ENCODE peak calls at places on chromosomes 1 and 21, in seven cellular contexts. N is adrenal gland; A is PC-9; Z is hepatocyte; B is substantia nigra; K is GM23248; U is CD4-positive, CD25-positive, alpha-beta regulatory T cell. S is an unnamed sample.

GRCh38 chr1:9753121-9753531 is 70.6 kb downstream of the CLSTN1 start:
- DNase-seq in N (peak), A (no peak), Z (no peak), B (no peak), K (peak), U (no peak), S (no peak)

GRCh38 chr1:912740-913301 is 10.9 kb upstream of the SAMD11 start:
- DNase-seq in N (peak), A (peak), Z (peak), B (no peak), K (peak), U (no peak), S (no peak)

GRCh38 chr1:56024155-56024554 is 555.2 kb downstream of the PLPP3 start:
- DNase-seq in N (no peak), A (peak), Z (no peak), B (no peak), K (no peak), U (no peak), S (no peak)

GRCh38 chr1:207959141-207959825 is 48.4 kb upstream of the CD34 start:
- DNase-seq in N (peak), A (no peak), Z (peak), B (peak), K (peak), U (no peak), S (peak)

GRCh38 chr1:34373912-34374311 is 197.2 kb downstream of the C1orf94 start:
- DNase-seq in N (no peak), A (no peak), Z (no peak), B (no peak), K (no peak), U (no peak), S (no peak)

GRCh38 chr1:234849824-234850223 is 239.8 kb upstream of the IRF2BP2 start:
- DNase-seq in N (no peak), A (no peak), Z (no peak), B (no peak), K (peak), U (no peak), S (no peak)

GRCh38 chr21:29372063-29372802 is 73.5 kb downstream of the BACH1 start:
- DNase-seq in N (peak), A (peak), Z (peak), B (peak), K (peak), U (peak), S (no peak)

GRCh38 chr21:41283211-41283818 is 33.3 kb upstream of the FAM3B start:
- DNase-seq in N (peak), A (peak), Z (peak), B (peak), K (peak), U (peak), S (peak)

GRCh38 chr1:230426246-230427101 is at the start of gene PGBD5:
- DNase-seq in N (peak), A (no peak), Z (peak), B (peak), K (peak), U (peak), S (peak)

GRCh38 chr21:44867999-44868700 is 5.3 kb downstream of the PTTG1IP start:
- DNase-seq in N (no peak), A (no peak), Z (no peak), B (no peak), K (no peak), U (peak), S (no peak)

GRCh38 chr1:218330043-218330623 is 15.0 kb upstream of the TGFB2 start:
- DNase-seq in N (no peak), A (peak), Z (peak), B (no peak), K (peak), U (no peak), S (no peak)

GRCh38 chr1:225651376-225651871 is 1.5 kb downstream of the ENAH start:
- DNase-seq in N (no peak), A (peak), Z (no peak), B (no peak), K (peak), U (no peak), S (no peak)

GRCh38 chr1:15975358-15975804 is 520 bp downstream of the ZBTB17 start:
- DNase-seq in N (peak), A (no peak), Z (peak), B (peak), K (peak), U (peak), S (no peak)

GRCh38 chr1:91846007-91846620 is 39.8 kb downstream of the TGFBR3 start:
- DNase-seq in N (peak), A (peak), Z (peak), B (no peak), K (peak), U (no peak), S (no peak)

GRCh38 chr21:42144679-42145568 is 73.8 kb downstream of the UMODL1 start:
- DNase-seq in N (no peak), A (no peak), Z (no peak), B (no peak), K (no peak), U (no peak), S (no peak)

DNA sequence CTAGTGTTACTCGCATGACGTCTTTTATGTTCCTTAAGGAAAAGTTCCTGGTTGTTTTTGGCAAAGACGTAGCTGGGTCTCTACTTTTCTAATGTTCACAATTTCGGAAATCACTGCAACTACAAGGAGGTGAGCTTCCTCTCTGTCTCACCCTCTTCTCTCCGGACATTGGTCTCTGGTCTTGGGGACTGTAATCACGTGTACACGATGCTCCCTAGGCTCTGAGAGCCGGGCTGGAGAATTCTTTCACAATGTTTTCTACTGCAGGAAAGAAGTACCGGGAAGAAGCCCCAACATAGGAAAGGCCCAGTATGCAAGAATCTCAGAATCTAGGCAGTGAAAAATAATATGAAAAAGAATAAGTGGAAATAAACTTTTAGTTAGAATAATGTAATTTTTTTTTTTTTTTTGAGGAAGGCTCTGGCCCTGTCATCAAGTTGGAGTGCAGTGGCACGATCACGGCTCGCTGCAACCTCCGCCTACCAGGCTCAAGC is 13.5 kb upstream of the HJV start:
- DNase-seq in N (no peak), A (peak), Z (no peak), B (no peak), K (peak), U (no peak), S (no peak)
- H3K27ac ChIP-seq in N (peak), A (no peak), Z (peak), B (no peak), K (peak), U (no peak), S (peak)

GRCh38 chr1:227357229-227358078 is 39.2 kb upstream of the CDC42BPA start:
- DNase-seq in N (peak), A (peak), Z (peak), B (no peak), K (peak), U (no peak), S (no peak)
- H3K27ac ChIP-seq in N (peak), A (peak), Z (peak), B (no peak), K (peak), U (no peak), S (no peak)

GRCh38 chr1:205492201-205492667 is 12.2 kb upstream of the CDK18 start:
- DNase-seq in N (no peak), A (no peak), Z (no peak), B (no peak), K (no peak), U (no peak), S (no peak)

GRCh38 chr1:205491794-205492193 is 12.7 kb upstream of the CDK18 start:
- DNase-seq in N (no peak), A (no peak), Z (no peak), B (no peak), K (peak), U (no peak), S (no peak)

GRCh38 chr1:205493241-205494085 is 11.0 kb upstream of the CDK18 start:
- DNase-seq in N (peak), A (peak), Z (peak), B (no peak), K (peak), U (no peak), S (no peak)

GRCh38 chr1:205494119-205494518 is 10.3 kb upstream of the CDK18 start:
- DNase-seq in N (no peak), A (no peak), Z (no peak), B (no peak), K (no peak), U (no peak), S (no peak)

DNA sequence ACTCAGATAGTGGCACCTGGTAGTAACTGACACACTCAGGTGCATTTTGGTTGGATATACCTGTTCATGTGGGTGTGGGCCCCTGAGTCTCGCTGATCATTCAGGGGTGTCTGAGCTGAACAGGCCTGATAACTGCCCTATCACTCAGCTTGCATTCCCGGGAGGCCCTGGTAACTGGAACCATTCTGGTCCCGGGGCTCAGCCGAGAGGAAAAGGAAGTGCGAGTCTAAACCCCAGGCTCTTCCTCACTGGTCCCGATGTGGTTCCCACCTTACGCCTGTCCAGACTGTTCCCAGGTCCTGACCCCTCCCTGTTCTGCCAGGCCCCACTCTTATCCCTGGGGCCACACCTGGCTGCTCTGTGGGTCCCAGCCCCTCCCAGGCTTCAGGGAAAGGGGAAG is 11.7 kb upstream of the CDK18 start:
- DNase-seq in N (no peak), A (no peak), Z (no peak), B (no peak), K (no peak), U (no peak), S (no peak)
- H3K27ac ChIP-seq in N (no peak), A (no peak), Z (no peak), B (no peak), K (no peak), U (no peak), S (peak)

GRCh38 chr1:40745180-40745579 is 38.4 kb upstream of the KCNQ4 start:
- DNase-seq in N (no peak), A (no peak), Z (no peak), B (no peak), K (peak), U (no peak), S (no peak)
- H3K27ac ChIP-seq in N (no peak), A (no peak), Z (no peak), B (no peak), K (peak), U (no peak), S (no peak)

S was measured in breast epithelium.